ENCODE peak calls at places on chromosomes 13 and 19, in ten cellular contexts. One of them, this sample, is unnamed.

GRCh38 chr13:24626449-24626848 is 53.8 kb upstream of the ATP12A start:
- DNase-seq in astrocyte: no peak
- DNase-seq in Peyer's patch: no peak
- DNase-seq in heart left ventricle: no peak
- DNase-seq in testis: no peak
- DNase-seq in aorta: no peak
- DNase-seq in mesenchymal stem cell: no peak
- DNase-seq in heart right ventricle: no peak
- DNase-seq in CD8-positive, alpha-beta T cell: no peak
- DNase-seq in RWPE1: no peak
- DNase-seq in this sample: no peak

GRCh38 chr19:21947775-21948174 is 63.0 kb downstream of the ZNF208 start:
- DNase-seq in CD8-positive, alpha-beta T cell: no peak
- DNase-seq in astrocyte: peak; percentile 0
- DNase-seq in testis: no peak
- DNase-seq in heart right ventricle: no peak
- DNase-seq in heart left ventricle: no peak
- DNase-seq in Peyer's patch: no peak
- DNase-seq in RWPE1: no peak
- DNase-seq in aorta: no peak
- DNase-seq in mesenchymal stem cell: no peak
- DNase-seq in this sample: no peak

GRCh38 chr13:41654800-41655199 is 197.4 kb downstream of the RGCC start:
- DNase-seq in aorta: no peak
- DNase-seq in heart right ventricle: no peak
- DNase-seq in mesenchymal stem cell: no peak
- DNase-seq in CD8-positive, alpha-beta T cell: no peak
- DNase-seq in Peyer's patch: no peak
- DNase-seq in testis: no peak
- DNase-seq in RWPE1: no peak
- DNase-seq in astrocyte: no peak
- DNase-seq in heart left ventricle: no peak
- DNase-seq in this sample: no peak

GRCh38 chr19:48715681-48716171 is 3.8 kb downstream of the MAMSTR start:
- DNase-seq in Peyer's patch: peak; percentile 61
- DNase-seq in RWPE1: no peak
- DNase-seq in testis: peak; percentile 51
- DNase-seq in heart left ventricle: no peak
- DNase-seq in heart right ventricle: no peak
- DNase-seq in aorta: no peak
- DNase-seq in CD8-positive, alpha-beta T cell: no peak
- DNase-seq in mesenchymal stem cell: no peak
- DNase-seq in astrocyte: no peak
- DNase-seq in this sample: no peak

GRCh38 chr19:6233051-6233826 is 46.5 kb downstream of the MLLT1 start:
- DNase-seq in RWPE1: no peak
- DNase-seq in testis: no peak
- DNase-seq in astrocyte: peak; percentile 74
- DNase-seq in CD8-positive, alpha-beta T cell: no peak
- DNase-seq in Peyer's patch: peak; percentile 50
- DNase-seq in mesenchymal stem cell: no peak
- DNase-seq in aorta: peak; percentile 87
- DNase-seq in heart right ventricle: peak; percentile 87
- DNase-seq in heart left ventricle: peak; percentile 86
- DNase-seq in this sample: no peak

GRCh38 chr19:11448410-11448809 is 13.0 kb downstream of the PRKCSH start:
- DNase-seq in aorta: no peak
- DNase-seq in Peyer's patch: no peak
- DNase-seq in heart left ventricle: no peak
- DNase-seq in astrocyte: no peak
- DNase-seq in testis: no peak
- DNase-seq in CD8-positive, alpha-beta T cell: no peak
- DNase-seq in RWPE1: no peak
- DNase-seq in mesenchymal stem cell: no peak
- DNase-seq in heart right ventricle: no peak
- DNase-seq in this sample: no peak

GRCh38 chr19:4278926-4279529 is at the start of gene SHD:
- DNase-seq in CD8-positive, alpha-beta T cell: no peak
- DNase-seq in aorta: no peak
- DNase-seq in heart right ventricle: no peak
- DNase-seq in astrocyte: no peak
- DNase-seq in testis: no peak
- DNase-seq in mesenchymal stem cell: no peak
- DNase-seq in RWPE1: no peak
- DNase-seq in heart left ventricle: no peak
- DNase-seq in Peyer's patch: no peak
- DNase-seq in this sample: no peak

GRCh38 chr19:15107056-15108010 is at the start of gene SYDE1:
- DNase-seq in RWPE1: peak; percentile 63
- DNase-seq in astrocyte: peak; percentile 35
- DNase-seq in Peyer's patch: no peak
- DNase-seq in aorta: peak; percentile 88
- DNase-seq in CD8-positive, alpha-beta T cell: no peak
- DNase-seq in testis: no peak
- DNase-seq in mesenchymal stem cell: peak; percentile 53
- DNase-seq in heart right ventricle: peak; percentile 68
- DNase-seq in heart left ventricle: peak; percentile 73
- DNase-seq in this sample: no peak

GRCh38 chr13:94967183-94968039 is 255.1 kb upstream of the SOX21 start:
- DNase-seq in heart right ventricle: no peak
- DNase-seq in mesenchymal stem cell: peak; percentile 11
- DNase-seq in aorta: peak; percentile 72
- DNase-seq in astrocyte: no peak
- DNase-seq in heart left ventricle: peak; percentile 54
- DNase-seq in testis: no peak
- DNase-seq in RWPE1: no peak
- DNase-seq in CD8-positive, alpha-beta T cell: no peak
- DNase-seq in Peyer's patch: peak; percentile 49
- DNase-seq in this sample: no peak

GRCh38 chr19:19745496-19746285 is 12.8 kb upstream of the ZNF14 start:
- DNase-seq in RWPE1: no peak
- DNase-seq in astrocyte: no peak
- DNase-seq in heart right ventricle: no peak
- DNase-seq in heart left ventricle: no peak
- DNase-seq in mesenchymal stem cell: no peak
- DNase-seq in CD8-positive, alpha-beta T cell: no peak
- DNase-seq in aorta: peak; percentile 70
- DNase-seq in testis: no peak
- DNase-seq in Peyer's patch: no peak
- DNase-seq in this sample: no peak

GRCh38 chr19:16509141-16510061 is 13.2 kb downstream of the C19orf44 start:
- DNase-seq in astrocyte: peak; percentile 33
- DNase-seq in heart right ventricle: peak; percentile 32
- DNase-seq in RWPE1: no peak
- DNase-seq in Peyer's patch: no peak
- DNase-seq in CD8-positive, alpha-beta T cell: no peak
- DNase-seq in heart left ventricle: no peak
- DNase-seq in testis: peak; percentile 91
- DNase-seq in aorta: no peak
- DNase-seq in mesenchymal stem cell: no peak
- DNase-seq in this sample: no peak

GRCh38 chr19:8028951-8029491 is 23.5 kb upstream of the CCL25 start:
- DNase-seq in heart right ventricle: no peak
- DNase-seq in heart left ventricle: no peak
- DNase-seq in aorta: no peak
- DNase-seq in CD8-positive, alpha-beta T cell: no peak
- DNase-seq in Peyer's patch: no peak
- DNase-seq in RWPE1: no peak
- DNase-seq in mesenchymal stem cell: no peak
- DNase-seq in astrocyte: no peak
- DNase-seq in testis: no peak
- DNase-seq in this sample: no peak

GRCh38 chr19:4803736-4804695 is 12.5 kb downstream of the FEM1A start:
- DNase-seq in astrocyte: peak; percentile 9
- DNase-seq in testis: peak; percentile 60
- DNase-seq in aorta: no peak
- DNase-seq in heart right ventricle: peak; percentile 55
- DNase-seq in Peyer's patch: peak; percentile 63
- DNase-seq in CD8-positive, alpha-beta T cell: no peak
- DNase-seq in mesenchymal stem cell: peak; percentile 66
- DNase-seq in RWPE1: peak; percentile 46
- DNase-seq in heart left ventricle: peak; percentile 79
- DNase-seq in this sample: peak; percentile 64

GRCh38 chr13:70960841-70961443 is 852.7 kb upstream of the KLHL1 start:
- DNase-seq in aorta: no peak
- DNase-seq in heart left ventricle: no peak
- DNase-seq in Peyer's patch: no peak
- DNase-seq in mesenchymal stem cell: peak; percentile 50
- DNase-seq in heart right ventricle: no peak
- DNase-seq in CD8-positive, alpha-beta T cell: no peak
- DNase-seq in astrocyte: peak; percentile 3
- DNase-seq in testis: no peak
- DNase-seq in RWPE1: no peak
- DNase-seq in this sample: no peak

GRCh38 chr19:57351867-57352266 is 796 bp downstream of the ZNF304 start:
- DNase-seq in CD8-positive, alpha-beta T cell: no peak
- DNase-seq in aorta: no peak
- DNase-seq in astrocyte: no peak
- DNase-seq in RWPE1: no peak
- DNase-seq in heart left ventricle: no peak
- DNase-seq in mesenchymal stem cell: peak; percentile 43
- DNase-seq in testis: no peak
- DNase-seq in heart right ventricle: no peak
- DNase-seq in Peyer's patch: no peak
- DNase-seq in this sample: no peak

GRCh38 chr19:16288544-16288943 is 36.1 kb upstream of the KLF2 start:
- DNase-seq in mesenchymal stem cell: peak; percentile 25
- DNase-seq in CD8-positive, alpha-beta T cell: no peak
- DNase-seq in heart left ventricle: no peak
- DNase-seq in Peyer's patch: no peak
- DNase-seq in heart right ventricle: peak; percentile 54
- DNase-seq in astrocyte: no peak
- DNase-seq in RWPE1: no peak
- DNase-seq in testis: no peak
- DNase-seq in aorta: no peak
- DNase-seq in this sample: peak; percentile 31

DNA sequence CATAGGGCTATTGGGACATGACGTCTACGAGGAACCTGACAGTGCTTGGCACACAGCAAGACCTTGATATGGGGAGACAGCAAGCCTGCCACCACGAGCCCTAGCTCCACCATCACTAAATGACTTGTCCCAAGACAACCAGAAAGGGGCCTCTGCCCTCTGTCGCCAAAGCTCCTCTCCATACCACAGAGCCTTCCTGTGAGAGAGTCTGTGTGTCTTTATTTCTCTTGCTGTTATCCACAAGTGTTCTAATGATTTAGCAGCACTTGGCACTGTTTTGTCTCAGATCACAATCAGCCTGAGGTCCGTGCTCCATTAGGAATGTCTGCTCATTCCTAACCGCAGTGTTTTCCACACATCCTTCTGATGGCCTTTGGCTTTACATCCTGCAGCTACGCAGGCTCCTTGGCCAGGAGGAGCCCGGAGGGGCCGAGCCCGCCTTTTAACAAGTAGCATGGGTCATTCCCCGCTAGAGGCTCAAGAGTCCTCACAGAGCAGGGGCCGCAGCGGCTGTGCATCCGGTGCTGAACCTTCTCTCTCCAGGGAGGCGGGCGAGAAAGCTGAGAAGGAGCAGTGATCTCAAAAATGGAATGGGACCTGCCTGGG is 61.0 kb upstream of the HMGB1 start:
- DNase-seq in heart left ventricle: no peak
- DNase-seq in aorta: no peak
- DNase-seq in astrocyte: no peak
- DNase-seq in heart right ventricle: peak; percentile 6
- DNase-seq in CD8-positive, alpha-beta T cell: no peak
- DNase-seq in mesenchymal stem cell: peak; percentile 84
- DNase-seq in RWPE1: no peak
- DNase-seq in testis: no peak
- DNase-seq in Peyer's patch: no peak
- DNase-seq in this sample: no peak
- H3K27ac ChIP-seq in heart left ventricle: no peak overlapping the region
- H3K27ac ChIP-seq in aorta: no peak overlapping the region
- H3K27ac ChIP-seq in astrocyte: no peak overlapping the region
- H3K27ac ChIP-seq in heart right ventricle: no peak overlapping the region
- H3K27ac ChIP-seq in CD8-positive, alpha-beta T cell: no peak overlapping the region
- H3K27ac ChIP-seq in mesenchymal stem cell: no peak overlapping the region
- H3K27ac ChIP-seq in RWPE1: no peak overlapping the region
- H3K27ac ChIP-seq in testis: no peak overlapping the region
- H3K27ac ChIP-seq in Peyer's patch: no peak overlapping the region
- H3K27ac ChIP-seq in this sample: no peak overlapping the region

DNA sequence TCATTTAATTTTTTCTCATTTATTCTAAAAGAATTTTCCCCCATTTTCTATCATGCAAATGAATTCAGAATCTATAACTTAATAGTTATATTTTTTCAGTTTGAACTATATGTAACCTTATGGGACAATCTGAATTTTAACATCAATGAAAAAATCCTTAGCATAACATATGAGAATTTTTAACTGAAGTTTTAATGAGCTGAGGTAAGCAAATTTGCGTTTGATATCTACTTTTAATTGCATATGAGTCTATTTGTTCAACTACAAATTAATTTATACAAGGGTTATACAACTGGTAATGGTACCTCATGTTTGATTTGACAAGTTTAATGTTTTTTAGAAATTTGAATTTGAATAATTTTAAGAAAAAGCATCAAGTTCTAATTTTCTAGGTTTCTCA is 384.4 kb upstream of the PCDH9 start:
- DNase-seq in mesenchymal stem cell: no peak
- DNase-seq in heart left ventricle: no peak
- DNase-seq in astrocyte: no peak
- DNase-seq in CD8-positive, alpha-beta T cell: no peak
- DNase-seq in aorta: no peak
- DNase-seq in Peyer's patch: no peak
- DNase-seq in RWPE1: no peak
- DNase-seq in testis: no peak
- DNase-seq in heart right ventricle: no peak
- DNase-seq in this sample: no peak
- H3K27ac ChIP-seq in mesenchymal stem cell: no peak overlapping the region
- H3K27ac ChIP-seq in heart left ventricle: no peak overlapping the region
- H3K27ac ChIP-seq in astrocyte: no peak overlapping the region
- H3K27ac ChIP-seq in CD8-positive, alpha-beta T cell: no peak overlapping the region
- H3K27ac ChIP-seq in aorta: no peak overlapping the region
- H3K27ac ChIP-seq in Peyer's patch: no peak overlapping the region
- H3K27ac ChIP-seq in RWPE1: no peak overlapping the region
- H3K27ac ChIP-seq in testis: no peak overlapping the region
- H3K27ac ChIP-seq in heart right ventricle: no peak overlapping the region
- H3K27ac ChIP-seq in this sample: no peak overlapping the region

GRCh38 chr13:22993148-22993547 is 187.6 kb upstream of the SGCG start:
- DNase-seq in CD8-positive, alpha-beta T cell: no peak
- DNase-seq in RWPE1: no peak
- DNase-seq in heart right ventricle: no peak
- DNase-seq in mesenchymal stem cell: no peak
- DNase-seq in aorta: no peak
- DNase-seq in testis: no peak
- DNase-seq in heart left ventricle: no peak
- DNase-seq in Peyer's patch: no peak
- DNase-seq in astrocyte: no peak
- DNase-seq in this sample: no peak
- H3K27ac ChIP-seq in CD8-positive, alpha-beta T cell: no peak overlapping the region
- H3K27ac ChIP-seq in RWPE1: no peak overlapping the region
- H3K27ac ChIP-seq in heart right ventricle: no peak overlapping the region
- H3K27ac ChIP-seq in mesenchymal stem cell: no peak overlapping the region
- H3K27ac ChIP-seq in aorta: no peak overlapping the region
- H3K27ac ChIP-seq in testis: no peak overlapping the region
- H3K27ac ChIP-seq in heart left ventricle: no peak overlapping the region
- H3K27ac ChIP-seq in Peyer's patch: no peak overlapping the region
- H3K27ac ChIP-seq in astrocyte: no peak overlapping the region
- H3K27ac ChIP-seq in this sample: no peak overlapping the region

DNA sequence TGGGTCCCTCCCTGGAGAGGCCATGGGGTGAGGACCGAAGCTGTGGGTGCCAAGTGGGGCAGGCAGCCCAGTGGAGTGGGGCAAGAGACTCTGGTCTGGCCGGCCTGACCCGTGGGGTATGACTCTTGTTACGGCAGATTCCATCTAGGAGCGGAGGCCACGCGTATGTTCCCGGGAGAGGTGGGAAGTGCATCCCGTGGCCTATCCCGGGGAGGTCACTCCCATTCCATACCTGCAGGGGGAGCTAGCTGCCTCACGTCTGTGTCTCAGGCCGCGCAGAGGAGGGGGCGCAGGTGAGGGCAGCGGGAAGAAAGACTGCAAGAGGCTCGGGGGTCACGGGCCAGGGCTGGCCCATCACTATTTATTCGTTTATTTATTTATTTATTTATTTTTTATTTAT is 4.9 kb downstream of the CSNK1G2 start:
- DNase-seq in heart right ventricle: peak; percentile 32
- DNase-seq in Peyer's patch: peak; percentile 58
- DNase-seq in CD8-positive, alpha-beta T cell: no peak
- DNase-seq in mesenchymal stem cell: peak; percentile 44
- DNase-seq in RWPE1: peak; percentile 34
- DNase-seq in heart left ventricle: no peak
- DNase-seq in astrocyte: no peak
- DNase-seq in testis: peak; percentile 58
- DNase-seq in aorta: no peak
- DNase-seq in this sample: peak; percentile 26
- H3K27ac ChIP-seq in heart right ventricle: no peak overlapping the region
- H3K27ac ChIP-seq in Peyer's patch: no peak overlapping the region
- H3K27ac ChIP-seq in CD8-positive, alpha-beta T cell: no peak overlapping the region
- H3K27ac ChIP-seq in mesenchymal stem cell: no peak overlapping the region
- H3K27ac ChIP-seq in RWPE1: peak overlapping the region; percentile 99
- H3K27ac ChIP-seq in heart left ventricle: no peak overlapping the region
- H3K27ac ChIP-seq in astrocyte: no peak overlapping the region
- H3K27ac ChIP-seq in testis: no peak overlapping the region
- H3K27ac ChIP-seq in aorta: no peak overlapping the region
- H3K27ac ChIP-seq in this sample: no peak overlapping the region